ENCODE peak calls at places on chromosomes 13 and 19, in seven cellular contexts. B is CD8-positive, alpha-beta T cell; S is colonic mucosa; L is astrocyte; F is tibial nerve; C is suprapubic skin; Z is neuronal stem cell. K is an unnamed sample. For H3K27me3, the result is how much of the 10 kb centered on the place peaks cover.

GRCh38 chr13:63838366-63839110 is 2422.9 kb upstream of the PCDH20 start:
- DNase-seq in Z (no peak), L (no peak), F (no peak), S (no peak), B (no peak), C (no peak), K (no peak)

GRCh38 chr13:113920606-113921306 is 53.1 kb downstream of the C13orf46 start:
- DNase-seq in C (peak), F (no peak), L (no peak), S (no peak), Z (no peak), B (no peak), K (no peak)

GRCh38 chr19:49097453-49098288 is 12.4 kb downstream of the SNRNP70 start:
- DNase-seq in L (no peak), F (peak), C (peak), Z (peak), B (peak), S (peak), K (peak)

GRCh38 chr13:33050161-33050560 is 33.9 kb downstream of the KL start:
- DNase-seq in B (no peak), C (no peak), S (no peak), Z (no peak), L (no peak), F (no peak), K (no peak)

GRCh38 chr13:45472171-45472705 is 7.5 kb downstream of the COG3 start:
- DNase-seq in S (no peak), C (no peak), Z (no peak), B (no peak), L (peak), F (no peak), K (no peak)

GRCh38 chr13:50584856-50585580 is 258.5 kb downstream of the DLEU7 start:
- DNase-seq in B (no peak), S (no peak), Z (no peak), C (no peak), L (no peak), F (no peak), K (no peak)

GRCh38 chr13:110869805-110870706 is 44.8 kb downstream of the ANKRD10 start:
- DNase-seq in L (peak), C (peak), F (peak), S (peak), B (no peak), Z (no peak), K (peak)

GRCh38 chr19:518292-519231 is 11.3 kb downstream of the TPGS1 start:
- DNase-seq in F (no peak), Z (peak), B (peak), S (no peak), L (no peak), C (no peak), K (no peak)

GRCh38 chr13:24192811-24193162 is 32.3 kb downstream of the SPATA13 start:
- DNase-seq in B (no peak), C (no peak), Z (no peak), S (no peak), F (no peak), L (no peak), K (no peak)

GRCh38 chr13:89363144-89363543 is 1692.0 kb downstream of the SLITRK5 start:
- DNase-seq in F (no peak), Z (no peak), L (no peak), B (no peak), C (no peak), S (no peak), K (no peak)

GRCh38 chr19:18390075-18390909 is 4.3 kb downstream of the GDF15 start:
- DNase-seq in S (no peak), B (no peak), C (no peak), F (no peak), L (no peak), Z (no peak), K (no peak)

GRCh38 chr13:43180837-43181236 is 157.5 kb downstream of the DNAJC15 start:
- DNase-seq in L (no peak), B (no peak), C (no peak), S (no peak), Z (no peak), F (no peak), K (no peak)

GRCh38 chr13:87274209-87274819 is 396.9 kb upstream of the SLITRK5 start:
- DNase-seq in F (no peak), C (no peak), S (peak), L (peak), Z (peak), B (no peak), K (no peak)

GRCh38 chr19:21233691-21234090 is 91.9 kb downstream of the ZNF431 start:
- DNase-seq in C (no peak), F (no peak), L (no peak), B (no peak), Z (no peak), S (no peak), K (no peak)

GRCh38 chr13:37058801-37059135 is 720 bp downstream of the SUPT20H start:
- DNase-seq in S (peak), Z (no peak), F (no peak), L (no peak), C (no peak), B (no peak), K (no peak)

GRCh38 chr13:66344770-66345367 is 885.3 kb downstream of the PCDH9 start:
- DNase-seq in B (no peak), S (no peak), C (no peak), L (no peak), Z (peak), F (no peak), K (no peak)

GRCh38 chr13:26784704-26785639 is 24.4 kb upstream of the GPR12 start:
- DNase-seq in F (no peak), C (no peak), Z (no peak), L (no peak), S (no peak), B (no peak), K (no peak)

GRCh38 chr19:49407079-49407478 is 16.2 kb downstream of the PTH2 start:
- DNase-seq in F (no peak), L (no peak), Z (no peak), S (no peak), B (no peak), C (no peak), K (no peak)

GRCh38 chr13:74129500-74130144 is 4.6 kb downstream of the KLF12 start:
- DNase-seq in B (no peak), L (no peak), S (peak), F (no peak), C (no peak), Z (no peak), K (peak)

GRCh38 chr19:10624585-10624984 is 768 bp upstream of the SLC44A2 start:
- DNase-seq in S (peak), L (no peak), Z (no peak), C (no peak), F (no peak), B (no peak), K (no peak)

GRCh38 chr19:11378319-11379189 is 4.1 kb downstream of the SWSAP1 start:
- DNase-seq in L (peak), B (no peak), C (no peak), S (peak), Z (peak), F (no peak), K (peak)

GRCh38 chr13:47114030-47114429 is 217.2 kb upstream of the HTR2A start:
- DNase-seq in F (no peak), C (no peak), Z (no peak), S (no peak), B (no peak), L (peak), K (no peak)

GRCh38 chr19:3196064-3196932 is 10.6 kb downstream of the NCLN start:
- DNase-seq in S (no peak), L (no peak), Z (no peak), C (no peak), F (no peak), B (no peak), K (no peak)

GRCh38 chr19:17931532-17932191 is 1.2 kb upstream of the CCDC124 start:
- DNase-seq in S (no peak), L (no peak), C (no peak), F (no peak), Z (peak), B (no peak), K (no peak)

GRCh38 chr19:12736854-12737665 is at the start of gene GET3:
- DNase-seq in C (peak), S (peak), B (peak), Z (peak), F (peak), L (peak), K (peak)

GRCh38 chr19:51470966-51471365 is 7.4 kb upstream of the CEACAM18 start:
- DNase-seq in L (no peak), F (no peak), Z (no peak), B (no peak), S (no peak), C (no peak), K (no peak)

GRCh38 chr19:46416077-46416709 is 2.8 kb upstream of the CCDC8 start:
- DNase-seq in Z (peak), L (peak), B (no peak), S (peak), C (peak), F (peak), K (peak)

GRCh38 chr19:58399903-58400637 is 4.6 kb downstream of the RNF225 start:
- DNase-seq in L (no peak), F (no peak), S (no peak), Z (no peak), B (no peak), C (no peak), K (no peak)

GRCh38 chr19:2261438-2262172 is 5.4 kb upstream of the JSRP1 start:
- DNase-seq in C (no peak), L (no peak), F (no peak), S (peak), Z (no peak), B (no peak), K (no peak)

GRCh38 chr13:21124853-21125252 is 51.5 kb downstream of the SKA3 start:
- DNase-seq in Z (no peak), S (no peak), L (peak), C (peak), F (no peak), B (no peak), K (peak)

GRCh38 chr19:6056801-6057650 is 53.3 kb downstream of the RFX2 start:
- DNase-seq in B (no peak), F (no peak), L (peak), S (peak), C (peak), Z (no peak), K (peak)

DNA sequence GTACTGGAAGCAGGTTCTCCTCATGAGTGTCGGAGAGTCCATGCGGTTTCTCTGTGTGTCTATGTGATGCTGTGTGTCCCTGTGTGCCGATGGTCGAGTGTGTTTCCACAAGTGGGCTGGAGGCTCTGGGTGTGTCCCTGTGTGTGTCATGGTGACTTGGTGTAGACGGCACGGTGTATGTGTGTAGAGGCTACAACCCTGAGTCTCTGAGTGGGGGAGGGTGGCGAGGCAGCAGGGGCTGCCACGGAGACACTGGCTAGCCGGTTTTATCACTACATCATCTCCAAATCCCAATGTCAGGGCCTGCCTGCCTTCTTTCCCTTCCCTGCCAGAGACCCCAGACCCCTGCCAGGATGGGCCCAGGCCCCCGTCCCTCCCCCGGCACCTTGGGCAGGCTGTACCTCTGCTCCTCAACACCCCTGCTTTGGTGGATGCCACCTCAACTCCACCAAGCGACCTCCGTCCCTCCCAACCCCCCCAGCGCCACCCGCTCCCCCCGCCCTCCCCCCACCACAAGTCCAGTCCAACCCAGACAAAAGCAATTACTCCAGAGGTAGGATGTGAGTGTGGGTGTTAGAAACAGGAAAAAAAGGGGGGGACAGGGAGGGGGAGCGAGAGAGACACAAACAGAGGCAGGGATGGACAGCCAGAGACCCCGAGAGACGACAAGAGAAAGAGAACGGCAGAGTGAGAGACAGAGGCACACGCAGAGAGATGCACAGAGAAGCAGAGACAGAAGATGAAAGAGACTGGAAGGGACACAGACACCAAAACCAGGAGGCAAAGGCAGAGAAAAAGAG is 21.6 kb upstream of the POU2F2 start:
- DNase-seq in C (no peak), L (no peak), B (no peak), F (no peak), Z (no peak), S (no peak), K (no peak)
- H3K27me3 ChIP-seq in C (half or more), L (under half), B (under half), F (under half), Z (under half), S (under half), K (half or more)

GRCh38 chr13:112058519-112058873 is 8.5 kb upstream of the SOX1 start:
- DNase-seq in L (no peak), C (no peak), S (no peak), B (no peak), Z (no peak), F (no peak), K (no peak)

GRCh38 chr13:112058941-112059340 is 8.0 kb upstream of the SOX1 start:
- DNase-seq in F (no peak), L (no peak), B (no peak), Z (no peak), C (no peak), S (no peak), K (no peak)

GRCh38 chr13:112056739-112057433 is 10.1 kb upstream of the SOX1 start:
- DNase-seq in B (no peak), C (no peak), Z (no peak), F (no peak), L (no peak), S (no peak), K (no peak)

GRCh38 chr13:112057434-112057735 is 9.6 kb upstream of the SOX1 start:
- DNase-seq in F (no peak), S (no peak), Z (no peak), C (no peak), B (no peak), L (no peak), K (no peak)

DNA sequence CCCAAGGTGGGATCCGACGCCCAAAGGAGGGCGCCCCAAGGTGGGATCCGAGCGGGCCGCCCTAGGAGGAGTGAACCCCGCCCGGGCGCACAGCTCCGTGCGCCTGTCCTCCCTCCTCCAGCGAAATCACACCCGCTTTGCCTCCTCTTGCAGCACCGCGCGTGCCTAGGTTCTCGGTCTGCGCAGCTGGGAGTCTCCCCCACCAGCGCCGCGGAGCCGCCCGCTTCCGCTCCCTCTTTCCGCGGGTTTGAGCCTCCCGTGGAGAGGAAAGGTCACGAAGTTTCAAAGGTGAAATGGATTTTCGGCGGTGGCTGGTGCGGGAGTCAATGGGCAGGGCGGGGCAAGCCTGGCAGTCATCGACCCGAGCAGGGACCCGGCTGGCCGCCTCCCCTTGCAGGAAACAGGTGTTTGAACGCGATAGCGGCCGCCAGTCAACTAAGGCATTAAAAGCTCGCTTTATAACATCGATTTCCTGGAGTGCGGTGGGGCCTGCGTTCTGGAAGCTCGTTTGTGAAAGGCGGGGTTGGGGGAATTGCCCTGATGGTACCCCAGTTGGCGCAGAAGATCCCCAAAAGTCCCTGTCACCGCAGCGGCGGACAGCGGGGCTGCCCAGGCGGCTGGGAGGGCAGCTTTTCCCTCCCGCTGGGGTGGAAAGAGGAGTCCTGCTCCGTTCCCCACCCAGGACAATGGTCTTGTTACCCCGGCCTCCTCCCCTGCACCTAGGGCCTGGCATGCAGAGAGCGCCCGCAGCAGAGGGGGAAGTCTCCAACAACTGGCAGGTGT is 9.0 kb upstream of the SOX1 start:
- DNase-seq in B (no peak), C (no peak), Z (no peak), S (no peak), L (no peak), F (no peak), K (no peak)
- H3K27me3 ChIP-seq in B (under half), C (half or more), Z (half or more), S (half or more), L (half or more), F (under half), K (half or more)

GRCh38 chr19:41248895-41249294 is 15.3 kb upstream of the HNRNPUL1 start:
- DNase-seq in S (no peak), C (no peak), Z (no peak), L (no peak), F (no peak), B (no peak), K (no peak)

GRCh38 chr19:41249707-41250423 is 14.3 kb upstream of the HNRNPUL1 start:
- DNase-seq in Z (no peak), L (no peak), F (no peak), C (no peak), S (no peak), B (no peak), K (no peak)

GRCh38 chr19:41255171-41255570 is 9.0 kb upstream of the HNRNPUL1 start:
- DNase-seq in F (no peak), S (no peak), Z (no peak), C (no peak), L (no peak), B (no peak), K (no peak)

GRCh38 chr19:41253660-41254059 is 10.5 kb upstream of the HNRNPUL1 start:
- DNase-seq in F (no peak), Z (no peak), S (no peak), L (no peak), B (no peak), C (no peak), K (no peak)
- H3K27me3 ChIP-seq in F (under half), Z (under half), S (under half), L (under half), B (under half), C (under half), K (under half)

GRCh38 chr13:99947666-99948065 is 23.9 kb downstream of the ZIC5 start:
- DNase-seq in S (no peak), F (no peak), L (no peak), C (no peak), B (no peak), Z (no peak), K (no peak)

GRCh38 chr13:99953138-99953755 is 18.3 kb downstream of the ZIC5 start:
- DNase-seq in Z (no peak), L (no peak), S (no peak), F (no peak), B (no peak), C (no peak), K (no peak)

GRCh38 chr13:99948907-99949656 is 22.5 kb downstream of the ZIC5 start:
- DNase-seq in Z (no peak), F (no peak), S (peak), B (no peak), C (no peak), L (no peak), K (no peak)

GRCh38 chr13:99948411-99948810 is 23.2 kb downstream of the ZIC5 start:
- DNase-seq in Z (no peak), S (no peak), F (no peak), B (no peak), L (no peak), C (no peak), K (no peak)

GRCh38 chr13:99949657-99950413 is 21.7 kb downstream of the ZIC5 start:
- DNase-seq in C (no peak), Z (no peak), F (no peak), B (no peak), L (no peak), S (no peak), K (no peak)
- H3K27me3 ChIP-seq in C (half or more), Z (under half), F (under half), B (under half), L (under half), S (under half), K (half or more)

GRCh38 chr19:22627526-22627925 is 6.6 kb upstream of the ZNF492 start:
- DNase-seq in F (no peak), S (no peak), L (no peak), C (no peak), B (no peak), Z (no peak), K (no peak)
- H3K27me3 ChIP-seq in F (under half), S (under half), L (under half), C (under half), B (under half), Z (under half), K (under half)

DNA sequence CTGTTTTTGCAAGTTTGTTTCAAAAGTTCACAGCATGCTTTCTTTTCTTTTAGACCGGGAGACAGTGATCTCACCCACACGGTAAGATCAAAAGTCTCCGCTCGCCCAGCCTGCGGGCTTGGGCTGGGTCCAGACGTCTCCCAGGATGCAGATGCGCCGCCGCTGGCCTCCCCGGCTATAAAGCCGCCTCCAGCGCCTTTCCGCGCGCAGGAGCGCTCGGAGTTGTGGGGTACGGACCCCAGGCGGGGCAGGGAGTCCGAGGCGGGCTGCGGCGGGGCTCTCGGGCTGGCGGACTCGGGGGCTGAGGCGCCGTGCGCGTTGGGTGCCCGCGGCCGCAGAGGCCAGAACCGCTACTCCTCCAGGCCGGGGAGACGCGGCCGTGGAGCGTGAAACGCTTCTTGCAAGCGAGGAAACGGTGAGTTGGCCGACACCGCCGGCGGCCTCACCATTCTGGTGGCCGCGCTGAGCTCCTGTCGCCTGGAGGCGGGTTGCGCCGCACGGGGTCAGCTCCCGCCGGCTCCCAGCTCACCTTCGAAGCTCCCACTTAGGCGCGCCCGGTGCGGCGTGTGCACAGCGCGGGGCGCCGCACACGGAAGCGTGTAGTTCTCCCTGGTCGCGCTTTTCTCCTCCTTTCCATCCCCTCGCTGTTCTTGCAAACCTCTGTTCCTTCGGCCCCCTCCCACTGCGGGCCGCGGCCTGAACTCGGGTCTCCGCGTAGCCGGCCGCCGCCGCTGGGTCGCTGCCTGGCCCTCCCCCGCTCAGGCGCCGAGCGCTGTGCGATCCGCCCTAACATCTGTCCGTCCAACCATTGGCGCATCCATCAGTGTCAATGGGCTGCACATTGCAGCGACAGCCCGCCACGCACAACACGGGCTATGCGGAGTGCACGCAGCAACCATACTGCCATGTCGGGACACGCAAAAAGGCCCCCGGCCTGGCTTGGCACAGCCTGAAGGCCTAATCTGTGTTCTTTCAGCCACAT is 2.3 kb upstream of the TSHZ3 start:
- DNase-seq in F (no peak), B (no peak), C (no peak), S (no peak), Z (no peak), L (peak), K (peak)
- H3K27me3 ChIP-seq in F (under half), B (half or more), C (half or more), S (half or more), Z (half or more), L (under half), K (under half)

GRCh38 chr19:14059093-14059480 is 2.8 kb downstream of the PALM3 start:
- DNase-seq in F (no peak), C (no peak), B (no peak), Z (peak), L (no peak), S (no peak), K (no peak)
- H3K27me3 ChIP-seq in F (under half), C (under half), B (under half), Z (under half), L (under half), S (under half), K (under half)

K was measured in SJSA1.